ENCODE peak calls at places on chromosomes 11 and 22, in ten cellular contexts. Y is GOT3; S is DMS 273 treated with DMSO at 0.1 percent for 48 hours; Q is HAP-1; X is Right ventricle myocardium superior; V is frontal cortex; P is LHCN-M2; G is stimulated activated CD4-positive, alpha-beta T cell treated with anti-CD3 and anti-CD28 coated beads, TNF-alpha, amount 100 ng/mL, for 48 hours; H is kidney epithelial cell; L is cardiac septum. C is an unnamed sample.

GRCh38 chr11:96472085-96472484 is 82.3 kb downstream of the JRKL start:
- DNase-seq in H (no peak), X (no peak), G (no peak), Q (peak), V (no peak), S (no peak), Y (no peak), P (no peak), L (no peak), C (no peak)

GRCh38 chr11:123301696-123302400 is 106.8 kb upstream of the CLMP start:
- DNase-seq in Y (no peak), S (no peak), Q (peak), V (peak), X (peak), H (no peak), L (peak), P (peak), G (peak), C (peak)

GRCh38 chr11:122198291-122198983 is 82.4 kb upstream of the BLID start:
- DNase-seq in G (no peak), P (no peak), Y (no peak), S (no peak), V (no peak), H (no peak), Q (no peak), X (no peak), L (no peak), C (no peak)

GRCh38 chr11:15629690-15630321 is 515.1 kb downstream of the INSC start:
- DNase-seq in S (no peak), L (no peak), G (no peak), Y (no peak), P (no peak), V (no peak), Q (peak), H (no peak), X (peak), C (peak)

GRCh38 chr11:6129634-6130033 is 22.1 kb downstream of the OR56B4 start:
- DNase-seq in Y (no peak), L (no peak), P (no peak), V (no peak), S (no peak), X (no peak), G (no peak), Q (no peak), H (no peak), C (no peak)

GRCh38 chr11:76256448-76256847 is 50.1 kb upstream of the WNT11 start:
- DNase-seq in L (no peak), X (no peak), G (no peak), V (no peak), S (no peak), P (no peak), Y (no peak), H (no peak), Q (no peak), C (no peak)

GRCh38 chr11:33620423-33621120 is 80.1 kb downstream of the C11orf91 start:
- DNase-seq in L (no peak), P (peak), V (no peak), Q (no peak), G (no peak), X (no peak), Y (no peak), S (no peak), H (peak), C (peak)

GRCh38 chr11:76542436-76542835 is 97.6 kb downstream of the EMSY start:
- DNase-seq in P (no peak), H (no peak), X (no peak), V (no peak), S (no peak), G (no peak), Q (no peak), Y (no peak), L (no peak), C (no peak)

GRCh38 chr11:11910541-11910940 is 68.8 kb downstream of the USP47 start:
- DNase-seq in H (no peak), L (no peak), P (no peak), V (no peak), X (no peak), G (no peak), S (no peak), Q (no peak), Y (no peak), C (no peak)

GRCh38 chr11:116882386-116882785 is 45.0 kb upstream of the APOA1 start:
- DNase-seq in G (no peak), L (no peak), Y (no peak), Q (no peak), X (no peak), V (no peak), H (peak), S (no peak), P (peak), C (no peak)

GRCh38 chr22:30420401-30421178 is 5.0 kb upstream of the MTFP1 start:
- DNase-seq in G (no peak), H (peak), S (no peak), Y (no peak), P (peak), L (no peak), Q (no peak), X (no peak), V (no peak), C (no peak)

GRCh38 chr22:30829901-30830550 is 135.4 kb downstream of the OSBP2 start:
- DNase-seq in S (no peak), V (no peak), Q (no peak), P (peak), G (no peak), X (no peak), Y (peak), L (no peak), H (peak), C (no peak)

GRCh38 chr11:67507242-67507890 is 596 bp downstream of the CDK2AP2 start:
- DNase-seq in L (peak), X (peak), V (no peak), Y (no peak), H (peak), P (no peak), Q (peak), G (no peak), S (no peak), C (no peak)

GRCh38 chr22:32622004-32622761 is 147.6 kb downstream of the FBXO7 start:
- DNase-seq in L (no peak), Q (no peak), X (peak), P (peak), V (no peak), S (no peak), G (no peak), Y (no peak), H (no peak), C (peak)

GRCh38 chr11:10539339-10539738 is 1.6 kb downstream of the RNF141 start:
- DNase-seq in Y (no peak), Q (no peak), P (no peak), H (no peak), L (no peak), X (no peak), S (no peak), G (no peak), V (no peak), C (no peak)

GRCh38 chr11:109197656-109198055 is 224.3 kb upstream of the C11orf87 start:
- DNase-seq in G (no peak), S (no peak), L (no peak), Q (no peak), P (peak), V (no peak), Y (no peak), H (no peak), X (no peak), C (peak)

GRCh38 chr11:116225236-116225635 is 547.6 kb downstream of the BUD13 start:
- DNase-seq in X (no peak), H (no peak), Q (no peak), P (no peak), Y (no peak), S (no peak), L (peak), V (no peak), G (no peak), C (no peak)

GRCh38 chr11:7552666-7553065 is 38.9 kb downstream of the PPFIBP2 start:
- DNase-seq in Q (no peak), V (no peak), G (no peak), S (no peak), Y (no peak), P (no peak), H (no peak), L (no peak), X (no peak), C (no peak)

GRCh38 chr11:75706260-75706729 is 11.3 kb upstream of the MOGAT2 start:
- DNase-seq in S (peak), Y (no peak), H (no peak), X (peak), G (peak), P (peak), L (peak), Q (peak), V (peak), C (peak)

GRCh38 chr11:47565340-47566165 is at the start of gene PTPMT1:
- DNase-seq in G (peak), S (peak), X (peak), P (peak), Y (no peak), L (peak), V (peak), H (no peak), Q (peak), C (peak)

GRCh38 chr11:2570211-2570811 is 125.5 kb downstream of the KCNQ1 start:
- DNase-seq in H (no peak), Y (no peak), V (no peak), S (no peak), P (no peak), L (peak), G (no peak), X (peak), Q (no peak), C (no peak)

GRCh38 chr11:20160425-20161229 is at the start of gene DBX1:
- DNase-seq in G (no peak), X (no peak), V (no peak), L (no peak), P (no peak), H (no peak), S (no peak), Y (no peak), Q (no peak), C (no peak)

GRCh38 chr11:47282462-47282861 is 12.5 kb downstream of the MADD start:
- DNase-seq in P (no peak), L (peak), S (no peak), G (no peak), Q (no peak), H (no peak), V (no peak), X (no peak), Y (no peak), C (no peak)

GRCh38 chr22:44407404-44408226 is 90.4 kb downstream of the RTL6 start:
- DNase-seq in L (peak), X (peak), P (no peak), G (no peak), V (no peak), Y (no peak), Q (no peak), S (no peak), H (no peak), C (no peak)

GRCh38 chr11:1448166-1448825 is 38.3 kb downstream of the MOB2 start:
- DNase-seq in P (no peak), X (no peak), S (no peak), Y (no peak), H (no peak), G (no peak), L (no peak), Q (no peak), V (peak), C (no peak)

GRCh38 chr22:46129390-46130041 is 20.8 kb upstream of the PPARA start:
- DNase-seq in V (no peak), Y (no peak), L (no peak), G (no peak), X (peak), P (no peak), H (no peak), S (no peak), Q (no peak), C (no peak)

GRCh38 chr11:123504401-123504800 is 74.3 kb downstream of the GRAMD1B start:
- DNase-seq in V (no peak), H (no peak), S (no peak), Q (no peak), P (no peak), X (no peak), Y (no peak), G (no peak), L (no peak), C (no peak)

GRCh38 chr11:30433831-30434230 is 110.9 kb downstream of the ARL14EP start:
- DNase-seq in V (no peak), Q (no peak), L (no peak), Y (no peak), P (no peak), S (no peak), X (no peak), H (no peak), G (no peak), C (no peak)

GRCh38 chr22:49352361-49353169 is 475.1 kb downstream of the BRD1 start:
- DNase-seq in G (no peak), P (no peak), V (no peak), H (no peak), X (no peak), Q (no peak), L (peak), Y (no peak), S (no peak), C (no peak)

GRCh38 chr11:3803726-3804510 is 4.4 kb upstream of the PGAP2 start:
- DNase-seq in Q (no peak), V (no peak), Y (no peak), S (no peak), H (peak), X (no peak), L (no peak), G (no peak), P (peak), C (no peak)

GRCh38 chr11:827146-827860 is 416 bp upstream of the CRACR2B start:
- DNase-seq in X (no peak), P (no peak), V (no peak), Y (no peak), L (no peak), Q (peak), S (no peak), H (no peak), G (no peak), C (no peak)

GRCh38 chr22:45648320-45649070 is 23.1 kb upstream of the ATXN10 start:
- DNase-seq in S (no peak), H (no peak), X (no peak), L (no peak), Y (no peak), Q (no peak), G (no peak), V (no peak), P (no peak), C (no peak)

GRCh38 chr22:49292909-49293308 is 534.8 kb downstream of the BRD1 start:
- DNase-seq in Q (no peak), X (no peak), G (no peak), Y (no peak), V (no peak), S (no peak), L (peak), H (no peak), P (no peak), C (no peak)